ENCODE peak calls at places on chromosomes 11 and 22, in four cellular contexts. T, S, L and B are unnamed samples.

GRCh38 chr11:102421262-102421661 is 31.3 kb downstream of the TMEM123 start:
- DNase-seq in T (no peak), S (no peak), L (no peak), B (no peak)

GRCh38 chr11:115550291-115551059 is 46.3 kb upstream of the CADM1 start:
- DNase-seq in T (no peak), S (no peak), L (no peak), B (no peak)

GRCh38 chr11:116707746-116708145 is 65.0 kb downstream of the BUD13 start:
- DNase-seq in T (no peak), S (no peak), L (no peak), B (no peak)

GRCh38 chr11:21811572-21811971 is 381.3 kb upstream of the ANO5 start:
- DNase-seq in T (no peak), S (no peak), L (peak; percentile 1), B (no peak)

GRCh38 chr11:5690736-5691135 is 1.1 kb downstream of the TRIM22 start:
- DNase-seq in T (no peak), S (no peak), L (no peak), B (no peak)

GRCh38 chr22:48864748-48865147 is 962.9 kb downstream of the BRD1 start:
- DNase-seq in T (no peak), S (no peak), L (no peak), B (no peak)

GRCh38 chr11:124536520-124536919 is 6.9 kb downstream of the OR8B12 start:
- DNase-seq in T (peak; percentile 32), S (no peak), L (peak; percentile 69), B (no peak)

GRCh38 chr11:34148504-34149165 is 43.2 kb downstream of the NAT10 start:
- DNase-seq in T (no peak), S (no peak), L (no peak), B (no peak)

GRCh38 chr11:72568861-72569260 is 105.4 kb downstream of the PDE2A start:
- DNase-seq in T (no peak), S (no peak), L (no peak), B (no peak)

GRCh38 chr11:91299980-91300379 is 924.6 kb upstream of the FAT3 start:
- DNase-seq in T (no peak), S (no peak), L (no peak), B (no peak)

GRCh38 chr11:119493712-119494111 is 70.7 kb upstream of the THY1 start:
- DNase-seq in T (no peak), S (peak; percentile 72), L (no peak), B (no peak)

GRCh38 chr11:73366265-73366610 is 10.0 kb upstream of the RELT start:
- DNase-seq in T (no peak), S (no peak), L (no peak), B (no peak)

GRCh38 chr11:42465613-42466012 is 846.2 kb upstream of the API5 start:
- DNase-seq in T (no peak), S (no peak), L (no peak), B (no peak)

GRCh38 chr11:72072348-72072747 is 8.0 kb downstream of the NUMA1 start:
- DNase-seq in T (peak; percentile 59), S (no peak), L (peak; percentile 44), B (peak; percentile 68)

GRCh38 chr11:60880189-60880588 is 12.8 kb downstream of the ZP1 start:
- DNase-seq in T (no peak), S (no peak), L (no peak), B (no peak)

GRCh38 chr11:125626381-125626950 is 1.5 kb downstream of the CHEK1 start:
- DNase-seq in T (no peak), S (no peak), L (peak; percentile 79), B (peak; percentile 68)

GRCh38 chr11:103222801-103223200 is 113.6 kb downstream of the DYNC2H1 start:
- DNase-seq in T (no peak), S (no peak), L (no peak), B (no peak)

GRCh38 chr22:25898707-25899365 is 156.8 kb downstream of the MYO18B start:
- DNase-seq in T (peak; percentile 8), S (peak; percentile 22), L (peak; percentile 9), B (no peak)

GRCh38 chr22:36191106-36191836 is 10.3 kb downstream of the APOL4 start:
- DNase-seq in T (no peak), S (no peak), L (no peak), B (no peak)

GRCh38 chr11:27786331-27786730 is 86.1 kb upstream of the BDNF start:
- DNase-seq in T (no peak), S (no peak), L (no peak), B (no peak)

GRCh38 chr22:46830841-46831240 is 68.4 kb downstream of the TBC1D22A start:
- DNase-seq in T (no peak), S (no peak), L (no peak), B (no peak)

GRCh38 chr22:26517429-26517828 is 5.2 kb upstream of the TFIP11 start:
- DNase-seq in T (no peak), S (no peak), L (no peak), B (no peak)

GRCh38 chr11:18192988-18193387 is 20.4 kb downstream of the MRGPRX4 start:
- DNase-seq in T (no peak), S (no peak), L (no peak), B (no peak)

GRCh38 chr22:45576730-45577464 is 74.2 kb downstream of the FBLN1 start:
- DNase-seq in T (no peak), S (no peak), L (no peak), B (no peak)

GRCh38 chr22:48954781-48955311 is 872.8 kb downstream of the BRD1 start:
- DNase-seq in T (no peak), S (peak; percentile 13), L (no peak), B (no peak)

GRCh38 chr22:24947881-24948280 is 1.4 kb upstream of the LHFPL7 start:
- DNase-seq in T (no peak), S (no peak), L (no peak), B (no peak)

GRCh38 chr22:46023558-46023981 is 46.6 kb upstream of the WNT7B start:
- DNase-seq in T (no peak), S (no peak), L (no peak), B (no peak)

GRCh38 chr22:39083212-39084165 is 6.4 kb downstream of the APOBEC3G start:
- DNase-seq in T (no peak), S (no peak), L (no peak), B (no peak)
- TF ChIP-seq POLR2AphosphoS5 in T (no peak), S (no peak), L (no peak), B (no peak)

GRCh38 chr22:37896181-37896592 is 9.9 kb upstream of the MICALL1 start:
- DNase-seq in T (no peak), S (no peak), L (peak; percentile 90), B (no peak)
- TF ChIP-seq TCF7L2 in T (no peak), S (no peak), L (no peak), B (no peak)

DNA sequence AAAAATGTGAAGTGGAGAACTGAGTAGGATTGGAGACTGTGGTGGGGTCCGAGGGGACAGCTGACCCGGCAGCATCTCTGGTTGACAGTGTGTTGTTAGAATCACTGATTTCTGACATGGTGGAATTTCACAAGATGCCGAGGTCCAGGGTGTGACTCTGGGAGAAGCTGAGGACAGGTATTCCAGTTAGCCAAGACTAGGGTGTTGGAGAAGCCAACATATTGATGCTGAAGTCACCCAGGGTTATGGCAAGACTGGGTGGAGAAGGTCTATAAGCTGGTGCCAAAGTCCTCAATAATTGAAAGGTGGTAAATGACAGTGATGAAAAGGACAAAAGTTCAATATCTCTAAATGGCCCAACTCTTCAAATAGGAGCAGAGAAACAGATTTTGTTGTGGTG is 86.1 kb downstream of the ME3 start:
- DNase-seq in T (no peak), S (no peak), L (no peak), B (no peak)
- TF ChIP-seq POLR2AphosphoS5 in T (no peak), S (no peak), L (no peak), B (no peak)

GRCh38 chr11:77183421-77183984 is 55.5 kb downstream of the MYO7A start:
- DNase-seq in T (no peak), S (no peak), L (no peak), B (no peak)
- TF ChIP-seq TCF7L2 in T (no peak), S (no peak), L (no peak), B (no peak)

GRCh38 chr22:22403306-22403705 is 105.2 kb downstream of the ZNF280B start:
- DNase-seq in T (no peak), S (no peak), L (no peak), B (no peak)
- TF ChIP-seq POLR2AphosphoS5 in T (no peak), S (no peak), L (no peak), B (no peak)

GRCh38 chr11:534197-534591 is 1.2 kb downstream of the HRAS start:
- DNase-seq in T (no peak), S (no peak), L (no peak), B (no peak)

GRCh38 chr11:533586-534196 is 1.7 kb downstream of the HRAS start:
- DNase-seq in T (no peak), S (no peak), L (no peak), B (no peak)

GRCh38 chr11:533049-533585 is 2.3 kb downstream of the HRAS start:
- DNase-seq in T (no peak), S (no peak), L (no peak), B (no peak)

GRCh38 chr11:535519-536454 is at the start of gene HRAS:
- DNase-seq in T (peak; percentile 86), S (peak; percentile 99), L (peak; percentile 83), B (peak; percentile 68)

DNA sequence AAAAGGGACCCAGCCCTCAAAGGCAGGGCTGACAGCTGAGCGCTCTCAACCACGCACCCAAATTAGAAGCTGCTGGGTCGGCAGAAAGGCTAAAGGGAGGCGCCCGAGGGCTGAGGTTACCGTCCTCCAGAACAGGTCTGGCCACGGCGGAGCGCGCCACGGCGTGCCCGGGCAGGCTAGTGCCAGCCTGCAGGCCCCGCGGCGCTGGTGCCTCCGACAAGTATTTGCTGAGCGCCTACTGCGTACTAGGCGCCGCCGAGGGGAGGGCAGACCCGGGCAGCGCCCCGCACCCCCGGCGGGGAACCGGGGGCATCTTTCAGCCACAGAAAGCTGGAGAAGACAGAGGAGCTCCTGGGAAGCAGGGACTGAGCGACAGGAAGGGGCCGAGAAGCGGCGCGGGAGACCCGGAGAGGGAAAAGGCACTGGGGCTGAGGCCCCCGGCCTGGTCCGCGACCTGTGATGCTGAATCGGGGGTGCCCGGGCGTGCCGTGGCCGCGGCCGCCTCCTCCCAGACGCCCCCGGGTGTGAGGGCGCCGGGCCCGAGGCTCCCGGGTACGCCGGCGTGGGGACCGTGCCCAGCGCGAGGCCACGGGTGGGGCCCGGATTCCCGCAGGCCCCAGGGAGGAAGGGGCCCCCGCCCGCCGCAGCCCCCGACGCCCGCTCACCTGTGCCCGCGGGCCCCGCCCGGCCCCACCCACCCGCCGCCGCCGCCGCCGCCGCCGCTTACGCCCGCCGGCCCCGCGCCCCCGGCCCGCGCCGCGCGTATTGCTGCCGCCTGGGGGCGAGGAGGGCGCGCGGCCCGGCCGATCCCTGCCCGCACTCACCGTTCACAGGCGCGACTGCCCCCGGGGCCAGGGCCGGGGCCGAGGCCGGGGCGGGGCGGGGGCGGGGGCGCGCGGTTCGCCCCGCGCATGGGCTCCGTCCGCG is 521 bp downstream of the HRAS start:
- DNase-seq in T (no peak), S (no peak), L (no peak), B (no peak)
- TF ChIP-seq TCF7L2 in T (no peak), S (no peak), L (no peak), B (no peak)